ENCODE peak calls at places on chromosomes 12 and 14, in five cellular contexts. One of them, this sample, is unnamed.

GRCh38 chr14:80003138-80003537 is 208.2 kb downstream of the DIO2 start:
- DNase-seq in uterus: no peak
- DNase-seq in RWPE1: no peak
- DNase-seq in naive thymus-derived CD4-positive, alpha-beta T cell: no peak
- DNase-seq in effector memory CD4-positive, alpha-beta T cell: no peak
- DNase-seq in this sample: no peak

GRCh38 chr14:56150645-56151345 is 32.6 kb downstream of the PELI2 start:
- DNase-seq in naive thymus-derived CD4-positive, alpha-beta T cell: no peak
- DNase-seq in RWPE1: no peak
- DNase-seq in effector memory CD4-positive, alpha-beta T cell: no peak
- DNase-seq in uterus: no peak
- DNase-seq in this sample: peak

GRCh38 chr12:63917864-63918742 is 73.6 kb downstream of the SRGAP1 start:
- DNase-seq in naive thymus-derived CD4-positive, alpha-beta T cell: no peak
- DNase-seq in RWPE1: peak
- DNase-seq in effector memory CD4-positive, alpha-beta T cell: no peak
- DNase-seq in uterus: no peak
- DNase-seq in this sample: no peak

GRCh38 chr14:93051600-93052546 is 63.9 kb downstream of the ITPK1 start:
- DNase-seq in uterus: no peak
- DNase-seq in effector memory CD4-positive, alpha-beta T cell: no peak
- DNase-seq in naive thymus-derived CD4-positive, alpha-beta T cell: no peak
- DNase-seq in RWPE1: no peak
- DNase-seq in this sample: no peak

GRCh38 chr12:74984631-74985030 is 225.0 kb downstream of the KCNC2 start:
- DNase-seq in RWPE1: no peak
- DNase-seq in effector memory CD4-positive, alpha-beta T cell: no peak
- DNase-seq in naive thymus-derived CD4-positive, alpha-beta T cell: no peak
- DNase-seq in uterus: no peak
- DNase-seq in this sample: no peak

GRCh38 chr14:57302883-57303282 is 34.1 kb downstream of the AP5M1 start:
- DNase-seq in effector memory CD4-positive, alpha-beta T cell: no peak
- DNase-seq in RWPE1: no peak
- DNase-seq in uterus: no peak
- DNase-seq in naive thymus-derived CD4-positive, alpha-beta T cell: no peak
- DNase-seq in this sample: no peak

GRCh38 chr14:100114109-100114765 is 45.2 kb downstream of the DEGS2 start:
- DNase-seq in uterus: no peak
- DNase-seq in RWPE1: no peak
- DNase-seq in naive thymus-derived CD4-positive, alpha-beta T cell: no peak
- DNase-seq in effector memory CD4-positive, alpha-beta T cell: no peak
- DNase-seq in this sample: no peak

GRCh38 chr12:105226219-105226618 is 9.8 kb downstream of the APPL2 start:
- DNase-seq in effector memory CD4-positive, alpha-beta T cell: no peak
- DNase-seq in naive thymus-derived CD4-positive, alpha-beta T cell: peak
- DNase-seq in RWPE1: no peak
- DNase-seq in uterus: peak
- DNase-seq in this sample: peak

GRCh38 chr14:105852378-105853088 is 326.1 kb downstream of the TMEM121 start:
- DNase-seq in uterus: no peak
- DNase-seq in naive thymus-derived CD4-positive, alpha-beta T cell: no peak
- DNase-seq in RWPE1: no peak
- DNase-seq in effector memory CD4-positive, alpha-beta T cell: no peak
- DNase-seq in this sample: no peak

GRCh38 chr12:54601841-54602240 is 13.4 kb upstream of the PPP1R1A start:
- DNase-seq in effector memory CD4-positive, alpha-beta T cell: no peak
- DNase-seq in uterus: no peak
- DNase-seq in naive thymus-derived CD4-positive, alpha-beta T cell: no peak
- DNase-seq in RWPE1: no peak
- DNase-seq in this sample: no peak

GRCh38 chr14:101876539-101876938 is 87.8 kb upstream of the DYNC1H1 start:
- DNase-seq in RWPE1: no peak
- DNase-seq in effector memory CD4-positive, alpha-beta T cell: peak
- DNase-seq in naive thymus-derived CD4-positive, alpha-beta T cell: peak
- DNase-seq in uterus: peak
- DNase-seq in this sample: peak

GRCh38 chr12:105933671-105934665 is 204.8 kb downstream of the NUAK1 start:
- DNase-seq in RWPE1: peak
- DNase-seq in naive thymus-derived CD4-positive, alpha-beta T cell: no peak
- DNase-seq in uterus: peak
- DNase-seq in effector memory CD4-positive, alpha-beta T cell: no peak
- DNase-seq in this sample: no peak

GRCh38 chr12:70756118-70756517 is 118.9 kb upstream of the PTPRB start:
- DNase-seq in RWPE1: peak
- DNase-seq in uterus: no peak
- DNase-seq in naive thymus-derived CD4-positive, alpha-beta T cell: no peak
- DNase-seq in effector memory CD4-positive, alpha-beta T cell: no peak
- DNase-seq in this sample: no peak

GRCh38 chr14:70188292-70188607 is 501 bp downstream of the SLC8A3 start:
- DNase-seq in uterus: no peak
- DNase-seq in RWPE1: peak
- DNase-seq in naive thymus-derived CD4-positive, alpha-beta T cell: no peak
- DNase-seq in effector memory CD4-positive, alpha-beta T cell: no peak
- DNase-seq in this sample: no peak

DNA sequence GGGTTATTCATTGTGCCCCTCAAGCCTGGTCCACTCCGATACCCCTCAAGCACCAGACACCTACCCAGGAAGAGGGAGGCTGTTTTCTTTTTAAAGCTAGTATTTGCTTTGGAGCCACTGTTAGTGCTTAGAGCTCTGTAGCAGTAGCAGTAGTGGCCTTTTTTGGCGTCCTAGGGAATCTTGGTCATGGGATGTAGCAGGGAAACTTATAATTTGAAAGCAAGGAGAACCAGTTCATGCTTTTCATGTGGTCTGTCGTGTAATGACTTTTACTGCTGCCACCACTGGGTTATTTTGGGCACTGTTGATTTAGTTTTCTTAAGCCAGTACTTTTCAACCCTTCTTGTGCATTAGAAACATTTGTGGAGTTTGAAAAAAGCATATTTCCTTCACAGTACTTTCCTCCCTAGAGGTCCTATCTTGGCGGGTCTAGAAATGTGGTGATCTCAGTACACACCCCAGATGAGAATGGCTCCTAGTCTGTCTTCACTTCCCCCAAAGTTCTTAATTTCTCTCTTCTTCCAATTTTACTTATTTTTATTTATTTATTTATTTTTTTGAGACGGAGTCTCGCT is 49.7 kb downstream of the MARK3 start:
- DNase-seq in effector memory CD4-positive, alpha-beta T cell: no peak
- DNase-seq in RWPE1: no peak
- DNase-seq in naive thymus-derived CD4-positive, alpha-beta T cell: no peak
- DNase-seq in uterus: no peak
- DNase-seq in this sample: no peak
- H3K27ac ChIP-seq in effector memory CD4-positive, alpha-beta T cell: no peak
- H3K27ac ChIP-seq in RWPE1: no peak
- H3K27ac ChIP-seq in naive thymus-derived CD4-positive, alpha-beta T cell: no peak
- H3K27ac ChIP-seq in uterus: no peak
- H3K27ac ChIP-seq in this sample: no peak

GRCh38 chr12:56333679-56334489 is at the start of gene PAN2:
- DNase-seq in RWPE1: peak
- DNase-seq in uterus: peak
- DNase-seq in effector memory CD4-positive, alpha-beta T cell: peak
- DNase-seq in naive thymus-derived CD4-positive, alpha-beta T cell: peak
- DNase-seq in this sample: peak

GRCh38 chr12:56333197-56333678 is 562 bp downstream of the PAN2 start:
- DNase-seq in RWPE1: peak
- DNase-seq in effector memory CD4-positive, alpha-beta T cell: no peak
- DNase-seq in uterus: no peak
- DNase-seq in naive thymus-derived CD4-positive, alpha-beta T cell: no peak
- DNase-seq in this sample: no peak

GRCh38 chr12:56334490-56334793 is 642 bp upstream of the PAN2 start:
- DNase-seq in RWPE1: peak
- DNase-seq in uterus: no peak
- DNase-seq in effector memory CD4-positive, alpha-beta T cell: no peak
- DNase-seq in naive thymus-derived CD4-positive, alpha-beta T cell: no peak
- DNase-seq in this sample: peak

GRCh38 chr12:56336361-56337167 is 2.1 kb upstream of the IL23A start:
- DNase-seq in effector memory CD4-positive, alpha-beta T cell: no peak
- DNase-seq in RWPE1: no peak
- DNase-seq in uterus: no peak
- DNase-seq in naive thymus-derived CD4-positive, alpha-beta T cell: no peak
- DNase-seq in this sample: no peak

DNA sequence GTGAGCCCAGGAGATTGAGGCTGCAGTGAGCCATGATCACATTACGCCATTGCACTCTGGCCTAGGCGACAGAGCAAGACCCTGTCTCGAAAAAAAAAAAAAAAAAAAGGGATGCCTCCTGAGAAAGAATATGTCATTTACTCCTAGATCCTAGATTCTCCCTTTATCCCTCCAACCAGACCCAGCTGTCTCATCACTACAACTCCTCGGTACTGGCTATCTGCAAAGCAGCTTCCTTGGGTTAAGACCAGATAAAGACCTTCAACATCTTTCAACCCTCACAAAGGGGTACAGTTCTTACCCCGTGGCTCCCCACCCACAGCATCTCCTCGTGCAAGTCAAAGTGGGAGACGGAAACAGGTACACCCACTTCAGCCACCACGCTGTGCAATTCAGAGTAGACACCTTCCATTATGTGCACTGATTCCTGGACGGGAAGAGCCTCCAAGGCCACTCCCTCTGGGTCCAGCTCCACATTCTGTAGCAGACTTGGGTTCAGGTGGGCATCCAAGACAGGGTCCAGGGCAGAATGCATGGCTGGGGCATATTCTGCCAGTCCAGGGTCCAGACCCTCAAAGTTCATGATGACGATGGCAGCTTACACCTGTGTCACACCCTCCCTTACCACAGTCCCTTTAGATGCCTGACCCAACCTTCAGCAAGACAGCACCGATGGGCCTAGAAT is 1.1 kb downstream of the PAN2 start:
- DNase-seq in RWPE1: no peak
- DNase-seq in naive thymus-derived CD4-positive, alpha-beta T cell: no peak
- DNase-seq in uterus: no peak
- DNase-seq in effector memory CD4-positive, alpha-beta T cell: no peak
- DNase-seq in this sample: no peak
- H3K27ac ChIP-seq in RWPE1: peak
- H3K27ac ChIP-seq in naive thymus-derived CD4-positive, alpha-beta T cell: peak
- H3K27ac ChIP-seq in uterus: peak
- H3K27ac ChIP-seq in effector memory CD4-positive, alpha-beta T cell: peak
- H3K27ac ChIP-seq in this sample: peak

GRCh38 chr12:120539303-120539702 is 5.1 kb downstream of the RNF10 start:
- DNase-seq in uterus: no peak
- DNase-seq in RWPE1: peak
- DNase-seq in naive thymus-derived CD4-positive, alpha-beta T cell: no peak
- DNase-seq in effector memory CD4-positive, alpha-beta T cell: no peak
- DNase-seq in this sample: no peak

GRCh38 chr12:120540445-120540844 is 6.3 kb downstream of the RNF10 start:
- DNase-seq in RWPE1: no peak
- DNase-seq in naive thymus-derived CD4-positive, alpha-beta T cell: no peak
- DNase-seq in effector memory CD4-positive, alpha-beta T cell: no peak
- DNase-seq in uterus: no peak
- DNase-seq in this sample: no peak

GRCh38 chr12:120546050-120546386 is 11.9 kb downstream of the RNF10 start:
- DNase-seq in naive thymus-derived CD4-positive, alpha-beta T cell: no peak
- DNase-seq in uterus: no peak
- DNase-seq in effector memory CD4-positive, alpha-beta T cell: no peak
- DNase-seq in RWPE1: no peak
- DNase-seq in this sample: no peak

GRCh38 chr12:120542166-120542565 is 8.0 kb downstream of the RNF10 start:
- DNase-seq in naive thymus-derived CD4-positive, alpha-beta T cell: no peak
- DNase-seq in RWPE1: no peak
- DNase-seq in uterus: no peak
- DNase-seq in effector memory CD4-positive, alpha-beta T cell: no peak
- DNase-seq in this sample: no peak

DNA sequence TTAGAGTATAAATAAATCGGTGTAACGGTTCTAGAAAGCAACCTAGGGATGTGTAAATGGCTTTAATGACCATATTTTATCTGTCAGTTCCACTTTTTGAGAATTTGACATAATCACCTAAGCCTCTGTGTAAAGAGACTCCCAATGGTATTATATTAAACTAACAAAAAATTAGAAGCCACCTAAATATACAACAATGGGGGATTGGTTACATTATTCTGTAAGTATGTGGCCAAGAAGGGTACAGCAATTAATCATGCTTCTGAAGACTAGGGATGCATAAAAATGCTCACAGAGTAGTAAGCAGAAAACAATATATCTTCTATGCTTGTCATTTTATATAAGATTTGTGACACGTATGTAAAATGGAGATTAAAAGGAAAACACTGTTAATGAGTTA is 10.5 kb downstream of the RNF10 start:
- DNase-seq in naive thymus-derived CD4-positive, alpha-beta T cell: no peak
- DNase-seq in effector memory CD4-positive, alpha-beta T cell: no peak
- DNase-seq in RWPE1: no peak
- DNase-seq in uterus: no peak
- DNase-seq in this sample: no peak
- H3K27ac ChIP-seq in naive thymus-derived CD4-positive, alpha-beta T cell: no peak
- H3K27ac ChIP-seq in effector memory CD4-positive, alpha-beta T cell: no peak
- H3K27ac ChIP-seq in RWPE1: no peak
- H3K27ac ChIP-seq in uterus: no peak
- H3K27ac ChIP-seq in this sample: no peak

GRCh38 chr14:64937821-64938193 is 4.7 kb downstream of the GPX2 start:
- DNase-seq in effector memory CD4-positive, alpha-beta T cell: no peak
- DNase-seq in uterus: no peak
- DNase-seq in naive thymus-derived CD4-positive, alpha-beta T cell: no peak
- DNase-seq in RWPE1: no peak
- DNase-seq in this sample: no peak

GRCh38 chr14:64940336-64940910 is 2.1 kb downstream of the GPX2 start:
- DNase-seq in uterus: no peak
- DNase-seq in naive thymus-derived CD4-positive, alpha-beta T cell: no peak
- DNase-seq in effector memory CD4-positive, alpha-beta T cell: no peak
- DNase-seq in RWPE1: no peak
- DNase-seq in this sample: no peak

GRCh38 chr14:64937176-64937820 is 5.2 kb downstream of the GPX2 start:
- DNase-seq in RWPE1: no peak
- DNase-seq in effector memory CD4-positive, alpha-beta T cell: no peak
- DNase-seq in naive thymus-derived CD4-positive, alpha-beta T cell: no peak
- DNase-seq in uterus: no peak
- DNase-seq in this sample: no peak

GRCh38 chr14:64939817-64940190 is 2.7 kb downstream of the GPX2 start:
- DNase-seq in RWPE1: no peak
- DNase-seq in effector memory CD4-positive, alpha-beta T cell: no peak
- DNase-seq in naive thymus-derived CD4-positive, alpha-beta T cell: no peak
- DNase-seq in uterus: no peak
- DNase-seq in this sample: no peak

DNA sequence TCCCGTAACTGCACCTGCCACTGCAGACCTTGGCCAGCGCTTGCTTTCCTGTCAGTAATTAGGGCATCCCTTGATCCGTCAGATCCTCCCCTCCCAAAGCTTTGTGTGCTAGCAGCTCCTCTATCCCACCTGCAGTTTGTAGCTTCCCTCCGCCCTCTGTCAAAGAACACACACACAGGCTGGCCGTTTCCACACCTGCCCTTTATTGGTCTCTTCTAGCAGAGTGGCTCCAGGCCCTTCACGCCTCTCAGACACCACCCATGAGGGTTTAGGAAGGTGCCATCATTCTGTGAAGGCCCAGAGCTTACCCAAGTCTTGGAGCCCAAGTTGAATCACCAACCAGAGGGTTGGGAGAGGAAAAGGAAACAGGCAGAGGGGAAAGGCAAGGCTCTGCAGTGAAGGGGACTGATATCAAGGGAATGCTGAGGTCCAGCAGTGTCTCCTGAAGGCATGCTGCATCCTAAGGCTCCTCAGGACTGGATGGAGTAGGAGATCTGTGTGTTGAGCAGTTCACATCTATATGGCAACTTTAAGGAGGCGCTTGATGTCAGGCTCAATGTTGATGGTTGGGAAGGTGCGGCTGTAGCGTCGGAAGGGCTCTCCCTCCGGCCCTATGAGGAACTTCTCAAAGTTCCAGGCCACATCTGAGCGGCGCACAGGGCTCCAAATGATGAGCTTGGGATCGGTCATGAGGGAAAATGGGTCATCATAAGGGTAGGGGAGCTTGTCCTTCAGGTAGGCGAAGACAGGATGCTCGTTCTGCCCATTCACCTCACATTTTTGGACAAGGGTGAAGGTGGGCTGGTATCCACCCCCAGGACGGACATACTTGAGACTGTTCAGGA is 3.4 kb downstream of the GPX2 start:
- DNase-seq in uterus: no peak
- DNase-seq in naive thymus-derived CD4-positive, alpha-beta T cell: no peak
- DNase-seq in RWPE1: no peak
- DNase-seq in effector memory CD4-positive, alpha-beta T cell: no peak
- DNase-seq in this sample: no peak
- H3K27ac ChIP-seq in uterus: no peak
- H3K27ac ChIP-seq in naive thymus-derived CD4-positive, alpha-beta T cell: no peak
- H3K27ac ChIP-seq in RWPE1: no peak
- H3K27ac ChIP-seq in effector memory CD4-positive, alpha-beta T cell: no peak
- H3K27ac ChIP-seq in this sample: no peak

This sample was measured in CD4-positive, CD25-positive, alpha-beta regulatory T cell.